ENCODE peak calls at places on chromosomes 13 and 19, in eight cellular contexts. I is breast epithelium, S is endodermal cell, T is spleen, X is fibroblast of lung, P is aorta, K is mesendoderm, V is IMR-90. O is an unnamed sample.

GRCh38 chr13:96025283-96025682 is 27.9 kb downstream of the UGGT2 start:
- DNase-seq in K (no peak), T (no peak), X (peak; percentile 7), P (no peak), V (no peak), S (no peak), I (no peak), O (no peak)

GRCh38 chr13:65789815-65790214 is 1440.3 kb downstream of the PCDH9 start:
- DNase-seq in I (no peak), P (no peak), X (peak; percentile 24), K (no peak), T (no peak), V (peak; percentile 59), S (no peak), O (no peak)

GRCh38 chr13:40692946-40693345 is 26.5 kb upstream of the FOXO1 start:
- DNase-seq in V (no peak), X (no peak), T (no peak), P (no peak), S (no peak), K (no peak), I (no peak), O (no peak)

GRCh38 chr19:41869374-41869955 is 7.6 kb upstream of the CD79A start:
- DNase-seq in K (no peak), X (no peak), P (no peak), I (no peak), V (no peak), T (no peak), S (no peak), O (peak; percentile 40)

GRCh38 chr19:6773323-6773931 is 919 bp downstream of the VAV1 start:
- DNase-seq in V (no peak), X (no peak), P (peak; percentile 77), S (peak; percentile 60), K (no peak), I (no peak), T (peak; percentile 93), O (peak; percentile 76)

GRCh38 chr13:110771194-110771593 is 57.7 kb downstream of the ING1 start:
- DNase-seq in T (no peak), X (no peak), I (no peak), P (no peak), S (no peak), K (no peak), V (peak; percentile 29), O (no peak)

GRCh38 chr19:50414850-50415660 is 3.7 kb upstream of the SPIB start:
- DNase-seq in X (peak; percentile 55), K (peak; percentile 88), P (peak; percentile 94), S (peak; percentile 97), I (peak; percentile 27), T (peak; percentile 96), V (peak; percentile 54), O (peak; percentile 98)

GRCh38 chr13:53127378-53127777 is 98.8 kb downstream of the OLFM4 start:
- DNase-seq in I (no peak), T (no peak), X (no peak), K (peak; percentile 38), S (no peak), V (no peak), P (no peak), O (no peak)

GRCh38 chr19:45376045-45376724 is 5.8 kb upstream of the ERCC2 start:
- DNase-seq in S (peak; percentile 84), I (peak; percentile 93), X (peak; percentile 73), K (peak; percentile 97), P (no peak), V (peak; percentile 94), T (no peak), O (peak; percentile 76)

GRCh38 chr13:41311607-41312500 is 787 bp downstream of the NAA16 start:
- DNase-seq in S (peak; percentile 69), X (peak; percentile 52), I (no peak), K (peak; percentile 29), T (peak; percentile 92), V (peak; percentile 43), P (peak; percentile 83), O (peak; percentile 67)

GRCh38 chr19:35142531-35143230 is 374 bp upstream of the FXYD7 start:
- DNase-seq in X (peak; percentile 29), S (peak; percentile 94), T (peak; percentile 90), I (no peak), V (no peak), K (peak; percentile 75), P (peak; percentile 84), O (peak; percentile 94)
- H3K4me3 ChIP-seq in X (no peak overlapping the region), S (peak overlapping the region; percentile 73), T (peak overlapping the region; percentile 30), I (peak overlapping the region; percentile 30), V (no peak overlapping the region), K (peak overlapping the region; percentile 32), P (no peak overlapping the region), O (peak overlapping the region; percentile 64)

DNA sequence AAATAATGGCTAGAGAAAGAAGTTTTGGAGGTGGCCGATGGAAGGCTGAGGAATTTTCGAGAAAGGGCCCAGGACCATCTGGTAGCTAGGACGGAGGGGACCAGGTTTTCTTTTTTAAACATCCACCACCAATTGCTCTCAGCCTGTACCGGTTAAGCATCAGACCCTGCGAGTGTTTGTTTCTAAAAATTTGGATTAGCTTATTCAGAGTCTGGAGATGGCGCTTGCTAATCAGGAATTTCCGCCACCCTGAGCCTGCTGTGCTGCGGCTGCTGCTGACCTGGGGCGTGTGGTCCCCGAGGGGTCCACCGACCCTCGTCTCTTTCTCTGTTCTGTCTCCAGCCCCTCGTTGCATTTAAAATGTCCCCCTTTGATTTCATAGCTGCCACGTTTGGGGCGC is 2.0 kb downstream of the UHRF1 start:
- DNase-seq in S (no peak), P (no peak), I (no peak), K (no peak), V (peak; percentile 25), X (peak; percentile 23), T (no peak), O (no peak)
- H3K36me3 ChIP-seq in S (peaks cover 26% of the 10 kb centered on the region), P (no peaks in the 10 kb centered on the region), I (no peaks in the 10 kb centered on the region), K (peaks cover 4% of the 10 kb centered on the region), V (peaks cover 1% of the 10 kb centered on the region), X (peaks cover 11% of the 10 kb centered on the region), T (no peaks in the 10 kb centered on the region), O (peaks cover 3% of the 10 kb centered on the region)

GRCh38 chr19:12034610-12035009 is 869 bp downstream of the ZNF433 start:
- DNase-seq in K (peak; percentile 21), T (no peak), S (no peak), X (peak; percentile 19), I (no peak), P (no peak), V (no peak), O (peak; percentile 45)
- H3K4me3 ChIP-seq in K (no peak overlapping the region), T (peak overlapping the region; percentile 74), S (peak overlapping the region; percentile 92), X (peak overlapping the region; percentile 90), I (peak overlapping the region; percentile 83), P (peak overlapping the region; percentile 50), V (peak overlapping the region; percentile 90), O (no peak overlapping the region)

GRCh38 chr19:1047696-1048147 is 7.8 kb downstream of the ABCA7 start:
- DNase-seq in I (no peak), V (no peak), X (no peak), S (peak; percentile 71), T (no peak), P (no peak), K (no peak), O (peak; percentile 94)
- H3K36me3 ChIP-seq in I (no peaks in the 10 kb centered on the region), V (no peaks in the 10 kb centered on the region), X (peaks cover 2% of the 10 kb centered on the region), S (peaks cover 12% of the 10 kb centered on the region), T (no peaks in the 10 kb centered on the region), P (no peaks in the 10 kb centered on the region), K (no peaks in the 10 kb centered on the region), O (no peaks in the 10 kb centered on the region)

DNA sequence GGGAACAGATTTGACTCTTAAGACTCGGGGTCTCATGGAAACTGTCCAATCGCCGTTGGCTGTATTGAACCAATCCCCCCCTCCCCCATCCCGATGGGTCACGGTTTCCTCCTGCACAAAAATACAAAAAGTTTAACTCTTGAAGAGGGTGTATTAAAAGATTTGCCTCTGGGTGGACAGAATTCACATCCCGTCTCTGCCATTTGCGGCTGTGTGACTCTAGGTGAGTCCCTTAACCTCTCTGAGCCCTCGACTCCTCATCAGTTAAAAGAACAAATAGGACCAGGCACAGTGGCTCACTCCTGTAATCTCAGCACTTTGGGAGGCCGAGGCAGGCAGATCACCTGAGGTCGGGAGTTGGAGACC is 31.3 kb upstream of the FEM1A start:
- DNase-seq in P (no peak), T (no peak), V (no peak), K (no peak), I (no peak), S (no peak), X (no peak), O (no peak)
- H3K4me3 ChIP-seq in P (no peak overlapping the region), T (peak overlapping the region; percentile 32), V (no peak overlapping the region), K (no peak overlapping the region), I (peak overlapping the region; percentile 36), S (peak overlapping the region; percentile 67), X (no peak overlapping the region), O (peak overlapping the region; percentile 24)

GRCh38 chr19:11246941-11247340 is 7.5 kb downstream of the ANGPTL8 start:
- DNase-seq in X (no peak), S (no peak), V (no peak), T (no peak), I (no peak), K (no peak), P (no peak), O (no peak)
- H3K36me3 ChIP-seq in X (peaks cover 2% of the 10 kb centered on the region), S (peaks cover 50% of the 10 kb centered on the region), V (peaks cover 31% of the 10 kb centered on the region), T (no peaks in the 10 kb centered on the region), I (no peaks in the 10 kb centered on the region), K (peaks cover 2% of the 10 kb centered on the region), P (no peaks in the 10 kb centered on the region), O (peaks cover 7% of the 10 kb centered on the region)

GRCh38 chr13:56352356-56352755 is 788.4 kb upstream of the PRR20A start:
- DNase-seq in X (no peak), V (no peak), T (no peak), P (no peak), I (no peak), S (no peak), K (no peak), O (no peak)
- H3K4me3 ChIP-seq in X (no peak overlapping the region), V (no peak overlapping the region), T (no peak overlapping the region), P (no peak overlapping the region), I (no peak overlapping the region), S (no peak overlapping the region), K (no peak overlapping the region), O (no peak overlapping the region)